ENCODE peak calls at places on chromosomes 6 and 20, in six cellular contexts. Q, G, Y, X, P and B are unnamed samples.

GRCh38 chr6:39377530-39377929 is 55.0 kb upstream of the KCNK16 start:
- DNase-seq in X (peak), Y (no peak), G (no peak), Q (peak), P (peak), B (peak)

GRCh38 chr6:53795702-53796450 is 1.1 kb downstream of the LRRC1 start:
- DNase-seq in X (peak), G (no peak), Q (peak), P (no peak), Y (no peak), B (peak)

GRCh38 chr20:50337521-50338466 is 147.2 kb downstream of the CEBPB start:
- DNase-seq in X (no peak), Y (no peak), Q (no peak), G (no peak), P (no peak), B (no peak)

GRCh38 chr6:22643780-22644179 is 74.4 kb downstream of the HDGFL1 start:
- DNase-seq in Y (no peak), Q (no peak), X (no peak), P (no peak), G (no peak), B (no peak)

GRCh38 chr6:47196113-47196512 is 113.6 kb downstream of the TNFRSF21 start:
- DNase-seq in Q (no peak), X (no peak), P (no peak), G (no peak), Y (no peak), B (no peak)

GRCh38 chr20:34459209-34459608 is 57.0 kb upstream of the DYNLRB1 start:
- DNase-seq in Y (no peak), Q (no peak), X (no peak), G (no peak), P (no peak), B (no peak)

GRCh38 chr6:42279144-42279781 is 61.6 kb upstream of the MRPS10 start:
- DNase-seq in G (no peak), Y (no peak), P (no peak), Q (peak), X (no peak), B (no peak)

GRCh38 chr20:61448396-61448795 is 196.3 kb downstream of the CDH4 start:
- DNase-seq in X (no peak), P (no peak), G (no peak), Y (no peak), Q (no peak), B (no peak)

GRCh38 chr6:3965071-3965718 is 113.7 kb downstream of the FAM217A start:
- DNase-seq in P (no peak), G (no peak), X (no peak), Y (no peak), Q (no peak), B (no peak)

GRCh38 chr20:3406481-3407425 is 716 bp downstream of the DNAAF9 start:
- DNase-seq in Q (no peak), P (no peak), X (peak), Y (no peak), G (no peak), B (peak)

GRCh38 chr20:62066339-62066982 is 780 bp upstream of the TAF4 start:
- DNase-seq in Q (peak), X (peak), P (no peak), Y (no peak), G (no peak), B (peak)

GRCh38 chr20:63942250-63943006 is 13.8 kb downstream of the UCKL1 start:
- DNase-seq in X (peak), Q (peak), Y (no peak), G (no peak), P (no peak), B (peak)

GRCh38 chr6:87756858-87757257 is 54.8 kb upstream of the AKIRIN2 start:
- DNase-seq in Q (no peak), X (peak), Y (peak), P (no peak), G (no peak), B (peak)

GRCh38 chr20:37526839-37527637 is 638 bp downstream of the BLCAP start:
- DNase-seq in X (peak), P (no peak), Y (no peak), Q (peak), G (no peak), B (no peak)

GRCh38 chr6:41648921-41649320 is 10.7 kb downstream of the MDFI start:
- DNase-seq in G (no peak), Y (no peak), X (no peak), Q (no peak), P (no peak), B (no peak)

GRCh38 chr20:40506567-40506966 is 182.5 kb downstream of the MAFB start:
- DNase-seq in P (peak), X (peak), Q (peak), G (peak), Y (peak), B (no peak)

GRCh38 chr20:5504061-5504739 is 187.4 kb upstream of the PROKR2 start:
- DNase-seq in Q (peak), G (peak), Y (no peak), P (peak), X (no peak), B (no peak)

GRCh38 chr6:170510631-170511030 is 42.5 kb downstream of the PSMB1 start:
- DNase-seq in P (no peak), X (no peak), G (no peak), Y (no peak), Q (no peak), B (no peak)

GRCh38 chr6:163432300-163432699 is 17.8 kb downstream of the QKI start:
- DNase-seq in Q (no peak), G (no peak), P (no peak), Y (no peak), X (no peak), B (no peak)

GRCh38 chr6:79137671-79138070 is 59.6 kb upstream of the PHIP start:
- DNase-seq in P (no peak), G (no peak), X (no peak), Q (no peak), Y (no peak), B (no peak)

GRCh38 chr20:61159940-61160688 is 91.9 kb upstream of the CDH4 start:
- DNase-seq in G (no peak), Y (no peak), Q (no peak), P (no peak), X (no peak), B (no peak)

GRCh38 chr20:31543966-31544598 is 29.8 kb downstream of the HM13 start:
- DNase-seq in Q (no peak), P (no peak), X (peak), G (no peak), Y (peak), B (no peak)

GRCh38 chr6:98579941-98580340 is 254.4 kb upstream of the POU3F2 start:
- DNase-seq in Q (no peak), G (no peak), P (no peak), Y (no peak), X (no peak), B (no peak)

GRCh38 chr6:112268628-112269027 is 14.3 kb upstream of the LAMA4 start:
- DNase-seq in X (no peak), P (no peak), G (no peak), Q (no peak), Y (no peak), B (no peak)

GRCh38 chr20:36490191-36490590 is 51.1 kb upstream of the MYL9 start:
- DNase-seq in X (no peak), G (no peak), Y (no peak), Q (no peak), P (no peak), B (no peak)

GRCh38 chr6:70108230-70108629 is 194.7 kb downstream of the COL9A1 start:
- DNase-seq in G (no peak), Y (no peak), P (no peak), Q (no peak), X (peak), B (peak)

GRCh38 chr6:43983191-43983590 is 144.1 kb downstream of the MRPL14 start:
- DNase-seq in G (no peak), Y (no peak), X (no peak), P (no peak), Q (no peak), B (no peak)

GRCh38 chr6:56713285-56713684 is 70.6 kb upstream of the DST start:
- DNase-seq in G (peak), P (no peak), Y (no peak), Q (no peak), X (peak), B (no peak)

GRCh38 chr6:137417411-137417810 is 76.8 kb downstream of the OLIG3 start:
- DNase-seq in Y (no peak), Q (no peak), G (no peak), X (no peak), P (no peak), B (no peak)

GRCh38 chr6:31114540-31114876 is at the start of gene PSORS1C1:
- DNase-seq in Y (peak), P (peak), Q (peak), X (peak), G (peak), B (no peak)

GRCh38 chr20:56417911-56418310 is 5.9 kb downstream of the CASS4 start:
- DNase-seq in P (no peak), Y (no peak), X (no peak), G (no peak), Q (no peak), B (no peak)

GRCh38 chr6:16338577-16339262 is 100.3 kb downstream of the GMPR start:
- DNase-seq in Q (peak), G (peak), P (peak), X (peak), Y (peak), B (no peak)

GRCh38 chr6:48369100-48369499 is 258.1 kb upstream of the PTCHD4 start:
- DNase-seq in Y (no peak), Q (no peak), X (no peak), G (no peak), P (no peak), B (no peak)

GRCh38 chr6:3388786-3389185 is 68.1 kb downstream of the SLC22A23 start:
- DNase-seq in Q (no peak), X (no peak), Y (no peak), G (no peak), P (no peak), B (no peak)

GRCh38 chr20:33298391-33298790 is 15.4 kb downstream of the BPIFB1 start:
- DNase-seq in X (peak), Y (no peak), P (no peak), G (no peak), Q (no peak), B (no peak)

DNA sequence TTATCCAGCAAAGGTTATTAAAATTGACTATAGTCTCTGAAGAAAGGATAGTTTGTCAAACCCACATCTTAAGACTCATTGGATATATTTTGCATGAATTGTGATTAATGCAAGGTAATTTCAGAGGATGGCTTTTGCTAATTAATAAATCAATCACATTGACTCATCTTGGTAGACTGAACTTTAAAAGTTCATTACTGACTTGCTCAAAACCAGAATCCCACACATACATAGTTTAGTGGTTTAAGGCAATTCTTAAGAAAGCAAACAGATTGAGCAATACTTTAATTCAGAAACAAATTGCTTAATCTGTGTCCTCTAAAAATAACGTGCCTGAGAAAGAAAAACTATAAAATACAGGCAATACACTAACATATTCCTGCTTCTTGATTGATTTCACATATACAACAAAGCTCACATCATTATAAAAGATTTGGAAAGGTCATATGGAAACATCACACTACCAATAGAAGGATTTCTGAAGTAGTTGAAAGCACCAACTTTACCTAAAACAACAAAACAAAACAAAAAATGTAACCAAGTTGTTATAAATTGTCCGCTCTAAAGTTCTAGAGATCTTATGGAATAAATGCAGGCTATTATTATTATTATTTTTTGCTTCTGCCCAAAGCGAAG is 63.1 kb upstream of the ZNF217 start:
- DNase-seq in G (no peak), X (no peak), Q (no peak), P (no peak), Y (no peak), B (no peak)
- H3K27ac ChIP-seq in G (no peak), X (no peak), Q (peak), P (peak), Y (no peak), B (no peak)

GRCh38 chr6:74181471-74181870 is 485.5 kb downstream of the CD109 start:
- DNase-seq in Q (no peak), P (no peak), Y (no peak), G (no peak), X (no peak), B (no peak)
- H3K27ac ChIP-seq in Q (no peak), P (no peak), Y (no peak), G (no peak), X (no peak), B (no peak)

GRCh38 chr6:34218691-34219090 is 18.0 kb upstream of the HMGA1 start:
- DNase-seq in Y (no peak), Q (no peak), X (no peak), G (no peak), P (no peak), B (no peak)
- H3K27ac ChIP-seq in Y (no peak), Q (no peak), X (no peak), G (no peak), P (no peak), B (no peak)

GRCh38 chr20:17910828-17911294 is 57.7 kb downstream of the SNX5 start:
- DNase-seq in Y (peak), X (peak), Q (no peak), G (no peak), P (no peak), B (no peak)
- H3K27ac ChIP-seq in Y (no peak), X (no peak), Q (peak), G (no peak), P (peak), B (no peak)

GRCh38 chr20:59164681-59165388 is 1.2 kb downstream of the ZNF831 start:
- DNase-seq in P (no peak), X (no peak), Q (no peak), Y (no peak), G (no peak), B (no peak)
- H3K27ac ChIP-seq in P (no peak), X (no peak), Q (no peak), Y (no peak), G (no peak), B (no peak)

GRCh38 chr6:125802943-125803377 is 12.2 kb downstream of the NCOA7 start:
- DNase-seq in X (no peak), Y (no peak), Q (no peak), G (no peak), P (no peak), B (no peak)
- H3K27ac ChIP-seq in X (no peak), Y (no peak), Q (peak), G (peak), P (peak), B (no peak)